ENCODE peak calls at places on chromosomes 13 and 19, in nine cellular contexts. K is HCT116, G is H1, O is GM23338, B is OCI-LY7, L is GM12878, D is PC-3, A is hepatocyte, P is GM23248. X is an unnamed sample.
A peak's percentile ranks its signal among the peaks of the same experiment; 100 is the strongest.

GRCh38 chr13:44692173-44692713 is 116.1 kb upstream of the TSC22D1 start:
- DNase-seq in K (peak; percentile 70), G (no peak), O (peak; percentile 27), B (no peak), L (no peak), D (peak; percentile 33), A (no peak), P (no peak), X (peak; percentile 42)

GRCh38 chr13:112783946-112784500 is 94.2 kb downstream of the ATP11A start:
- DNase-seq in K (no peak), G (no peak), O (no peak), B (no peak), L (no peak), D (no peak), A (no peak), P (no peak), X (no peak)

GRCh38 chr13:32048816-32049215 is 17.2 kb downstream of the FRY start:
- DNase-seq in K (no peak), G (no peak), O (no peak), B (no peak), L (no peak), D (peak; percentile 52), A (no peak), P (peak; percentile 13), X (no peak)

GRCh38 chr13:76157926-76158325 is 521.8 kb downstream of the LMO7 start:
- DNase-seq in K (no peak), G (no peak), O (no peak), B (no peak), L (no peak), D (no peak), A (no peak), P (no peak), X (no peak)

GRCh38 chr13:110445183-110445582 is 116.3 kb downstream of the RAB20 start:
- DNase-seq in K (no peak), G (no peak), O (no peak), B (no peak), L (no peak), D (no peak), A (no peak), P (peak; percentile 23), X (no peak)

GRCh38 chr13:31369213-31369612 is 169.4 kb downstream of the B3GLCT start:
- DNase-seq in K (no peak), G (no peak), O (no peak), B (no peak), L (no peak), D (no peak), A (no peak), P (no peak), X (no peak)

GRCh38 chr19:33386361-33386858 is 12.9 kb downstream of the CEBPG start:
- DNase-seq in K (no peak), G (no peak), O (no peak), B (no peak), L (no peak), D (no peak), A (no peak), P (no peak), X (no peak)

GRCh38 chr13:20814224-20814910 is 40.6 kb upstream of the EEF1AKMT1 start:
- DNase-seq in K (no peak), G (no peak), O (no peak), B (no peak), L (no peak), D (peak; percentile 82), A (peak; percentile 60), P (peak; percentile 93), X (peak; percentile 54)

GRCh38 chr13:113912596-113912995 is 48.7 kb upstream of the GAS6 start:
- DNase-seq in K (no peak), G (no peak), O (no peak), B (no peak), L (no peak), D (no peak), A (no peak), P (no peak), X (no peak)

GRCh38 chr13:113321546-113321945 is 24.5 kb downstream of the LAMP1 start:
- DNase-seq in K (no peak), G (no peak), O (no peak), B (no peak), L (no peak), D (no peak), A (no peak), P (no peak), X (no peak)

GRCh38 chr13:107803822-107804495 is 411.4 kb downstream of the LIG4 start:
- DNase-seq in K (no peak), G (no peak), O (no peak), B (no peak), L (no peak), D (no peak), A (no peak), P (no peak), X (no peak)

GRCh38 chr13:29948246-29948645 is 97.8 kb upstream of the UBL3 start:
- DNase-seq in K (no peak), G (no peak), O (no peak), B (no peak), L (no peak), D (no peak), A (no peak), P (peak; percentile 34), X (no peak)

GRCh38 chr13:27000686-27001085 is 170.9 kb downstream of the USP12 start:
- DNase-seq in K (no peak), G (no peak), O (no peak), B (no peak), L (no peak), D (no peak), A (no peak), P (no peak), X (no peak)

GRCh38 chr13:110407021-110407420 is 99.9 kb downstream of the COL4A2 start:
- DNase-seq in K (no peak), G (no peak), O (no peak), B (no peak), L (no peak), D (no peak), A (no peak), P (no peak), X (no peak)

GRCh38 chr19:34485831-34486230 is 4.3 kb downstream of the WTIP start:
- DNase-seq in K (no peak), G (no peak), O (no peak), B (no peak), L (no peak), D (no peak), A (no peak), P (no peak), X (no peak)
- H4K20me1 ChIP-seq in K (no peaks in the 10 kb centered on the region), G (no peaks in the 10 kb centered on the region), O (peaks cover 8% of the 10 kb centered on the region), B (no peaks in the 10 kb centered on the region), L (no peaks in the 10 kb centered on the region), D (no peaks in the 10 kb centered on the region), A (peaks cover 33% of the 10 kb centered on the region), P (peaks cover 3% of the 10 kb centered on the region), X (no peaks in the 10 kb centered on the region)

DNA sequence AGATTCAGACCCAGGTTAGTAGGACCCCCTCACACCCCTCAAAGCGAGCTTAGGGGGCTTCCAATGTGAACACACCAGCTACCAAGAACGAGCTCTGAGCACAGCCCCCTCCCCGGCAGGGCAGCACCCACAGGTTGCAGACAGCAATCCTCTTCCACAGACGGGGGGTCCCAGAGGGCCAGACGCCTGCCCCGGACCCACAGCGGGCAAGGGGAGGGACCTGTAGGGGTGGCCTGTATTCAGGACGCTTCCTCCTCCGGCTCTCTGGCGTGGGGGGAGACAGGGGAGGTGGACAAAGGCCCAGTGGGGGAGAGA is 4.8 kb downstream of the TTYH1 start:
- DNase-seq in K (no peak), G (no peak), O (no peak), B (no peak), L (no peak), D (no peak), A (no peak), P (no peak), X (no peak)
- H3K4me3 ChIP-seq in K (no peak overlapping the region), G (peak overlapping the region; percentile 15), O (peak overlapping the region; percentile 64), B (no peak overlapping the region), L (no peak overlapping the region), D (no peak overlapping the region), A (no peak overlapping the region), P (no peak overlapping the region), X (no peak overlapping the region)

DNA sequence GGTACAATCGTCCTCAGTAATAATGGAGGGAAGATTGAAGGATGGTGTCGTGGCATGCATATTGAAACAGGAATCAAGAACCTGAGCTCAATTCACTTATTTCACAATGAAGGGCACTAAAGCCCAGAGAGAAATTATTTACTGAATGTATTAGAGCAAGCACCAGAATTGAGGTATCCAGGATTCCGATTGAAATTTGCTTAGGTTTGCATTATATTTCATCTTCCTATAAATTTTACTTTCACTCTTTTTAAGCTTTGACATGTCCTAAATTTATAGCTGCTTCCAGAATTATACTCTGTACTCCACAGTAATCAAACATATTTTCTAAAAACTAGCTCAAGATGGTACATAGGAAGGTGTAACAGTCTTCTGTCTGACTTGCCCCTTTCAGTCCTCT is 454.9 kb upstream of the HTR2A start:
- DNase-seq in K (no peak), G (no peak), O (no peak), B (no peak), L (no peak), D (no peak), A (no peak), P (no peak), X (no peak)
- H3K4me1 ChIP-seq in K (no peaks in the 10 kb centered on the region), G (no peaks in the 10 kb centered on the region), O (no peaks in the 10 kb centered on the region), B (no peaks in the 10 kb centered on the region), L (no peaks in the 10 kb centered on the region), D (no peaks in the 10 kb centered on the region), A (no peaks in the 10 kb centered on the region), P (no peaks in the 10 kb centered on the region), X (no peaks in the 10 kb centered on the region)

GRCh38 chr19:55249841-55250240 is 9.0 kb downstream of the PPP6R1 start:
- DNase-seq in K (no peak), G (no peak), O (no peak), B (no peak), L (no peak), D (no peak), A (no peak), P (no peak), X (no peak)

GRCh38 chr19:55246462-55247451 is 12.1 kb downstream of the PPP6R1 start:
- DNase-seq in K (no peak), G (no peak), O (no peak), B (no peak), L (no peak), D (no peak), A (no peak), P (no peak), X (no peak)

GRCh38 chr19:55248704-55249103 is 10.1 kb downstream of the PPP6R1 start:
- DNase-seq in K (no peak), G (no peak), O (no peak), B (no peak), L (no peak), D (no peak), A (no peak), P (no peak), X (no peak)

GRCh38 chr19:55247621-55248099 is 11.2 kb downstream of the PPP6R1 start:
- DNase-seq in K (no peak), G (no peak), O (no peak), B (no peak), L (no peak), D (peak; percentile 74), A (no peak), P (peak; percentile 73), X (peak; percentile 88)

GRCh38 chr19:55248166-55248675 is 10.6 kb downstream of the PPP6R1 start:
- DNase-seq in K (no peak), G (no peak), O (no peak), B (no peak), L (no peak), D (no peak), A (no peak), P (no peak), X (no peak)
- H4K20me1 ChIP-seq in K (no peaks in the 10 kb centered on the region), G (peaks cover 17% of the 10 kb centered on the region), O (peaks cover 4% of the 10 kb centered on the region), B (peaks cover 32% of the 10 kb centered on the region), L (peaks cover 3% of the 10 kb centered on the region), D (peaks cover 61% of the 10 kb centered on the region), A (peaks cover 79% of the 10 kb centered on the region), P (no peaks in the 10 kb centered on the region), X (peaks cover 76% of the 10 kb centered on the region)